ENCODE peak calls at places on chromosomes 4 and X, in six cellular contexts. One of them, this sample, is unnamed.

GRCh38 chrX:115233497-115234219 is at the start of gene LRCH2:
- DNase-seq in A549: no peak
- DNase-seq in stomach: no peak
- DNase-seq in ovary: peak; percentile 61
- DNase-seq in heart left ventricle: peak; percentile 26
- DNase-seq in uterus: peak; percentile 47
- DNase-seq in this sample: no peak

GRCh38 chr4:98581126-98581525 is 77.3 kb downstream of the TSPAN5 start:
- DNase-seq in A549: no peak
- DNase-seq in stomach: no peak
- DNase-seq in ovary: no peak
- DNase-seq in heart left ventricle: no peak
- DNase-seq in uterus: no peak
- DNase-seq in this sample: no peak

GRCh38 chrX:120813982-120814381 is 61.7 kb downstream of the CT47B1 start:
- DNase-seq in A549: no peak
- DNase-seq in stomach: no peak
- DNase-seq in ovary: no peak
- DNase-seq in heart left ventricle: no peak
- DNase-seq in uterus: no peak
- DNase-seq in this sample: no peak

GRCh38 chrX:110851780-110852179 is 56.2 kb upstream of the CHRDL1 start:
- DNase-seq in A549: peak; percentile 3
- DNase-seq in stomach: peak; percentile 46
- DNase-seq in ovary: no peak
- DNase-seq in heart left ventricle: no peak
- DNase-seq in uterus: no peak
- DNase-seq in this sample: peak; percentile 53

GRCh38 chrX:15475021-15475420 is 18.1 kb downstream of the PIR start:
- DNase-seq in A549: no peak
- DNase-seq in stomach: no peak
- DNase-seq in ovary: no peak
- DNase-seq in heart left ventricle: no peak
- DNase-seq in uterus: no peak
- DNase-seq in this sample: no peak

GRCh38 chr4:141768954-141769353 is 132.6 kb downstream of the IL15 start:
- DNase-seq in A549: no peak
- DNase-seq in stomach: no peak
- DNase-seq in ovary: no peak
- DNase-seq in heart left ventricle: no peak
- DNase-seq in uterus: no peak
- DNase-seq in this sample: no peak

GRCh38 chr4:103786014-103786413 is 66.2 kb upstream of the TACR3 start:
- DNase-seq in A549: peak; percentile 1
- DNase-seq in stomach: no peak
- DNase-seq in ovary: no peak
- DNase-seq in heart left ventricle: no peak
- DNase-seq in uterus: no peak
- DNase-seq in this sample: peak; percentile 22

GRCh38 chrX:109914114-109914849 is 88.6 kb upstream of the TMEM164 start:
- DNase-seq in A549: no peak
- DNase-seq in stomach: no peak
- DNase-seq in ovary: no peak
- DNase-seq in heart left ventricle: no peak
- DNase-seq in uterus: no peak
- DNase-seq in this sample: no peak

GRCh38 chr4:89158884-89159503 is 47.7 kb downstream of the TIGD2 start:
- DNase-seq in A549: peak; percentile 25
- DNase-seq in stomach: no peak
- DNase-seq in ovary: no peak
- DNase-seq in heart left ventricle: no peak
- DNase-seq in uterus: no peak
- DNase-seq in this sample: peak; percentile 54

GRCh38 chr4:36388710-36389109 is 107.3 kb downstream of the DTHD1 start:
- DNase-seq in A549: no peak
- DNase-seq in stomach: no peak
- DNase-seq in ovary: no peak
- DNase-seq in heart left ventricle: no peak
- DNase-seq in uterus: no peak
- DNase-seq in this sample: no peak

GRCh38 chr4:9904976-9905587 is 116.2 kb downstream of the SLC2A9 start:
- DNase-seq in A549: no peak
- DNase-seq in stomach: no peak
- DNase-seq in ovary: no peak
- DNase-seq in heart left ventricle: no peak
- DNase-seq in uterus: no peak
- DNase-seq in this sample: no peak

GRCh38 chr4:53376900-53377299 is 541 bp upstream of the FIP1L1 start:
- DNase-seq in A549: no peak
- DNase-seq in stomach: no peak
- DNase-seq in ovary: no peak
- DNase-seq in heart left ventricle: no peak
- DNase-seq in uterus: no peak
- DNase-seq in this sample: no peak

GRCh38 chr4:83771113-83771705 is 235.3 kb downstream of the GPAT3 start:
- DNase-seq in A549: peak; percentile 53
- DNase-seq in stomach: peak; percentile 45
- DNase-seq in ovary: peak; percentile 20
- DNase-seq in heart left ventricle: peak; percentile 20
- DNase-seq in uterus: no peak
- DNase-seq in this sample: peak; percentile 59

GRCh38 chrX:445727-446126 is 59.0 kb upstream of the PPP2R3B start:
- DNase-seq in A549: no peak
- DNase-seq in stomach: no peak
- DNase-seq in ovary: no peak
- DNase-seq in heart left ventricle: no peak
- DNase-seq in uterus: no peak
- DNase-seq in this sample: no peak

GRCh38 chr4:112379306-112379705 is 82.1 kb downstream of the ALPK1 start:
- DNase-seq in A549: no peak
- DNase-seq in stomach: no peak
- DNase-seq in ovary: no peak
- DNase-seq in heart left ventricle: no peak
- DNase-seq in uterus: no peak
- DNase-seq in this sample: no peak

GRCh38 chr4:112378858-112379257 is 81.7 kb downstream of the ALPK1 start:
- DNase-seq in A549: no peak
- DNase-seq in stomach: no peak
- DNase-seq in ovary: no peak
- DNase-seq in heart left ventricle: no peak
- DNase-seq in uterus: no peak
- DNase-seq in this sample: no peak

GRCh38 chr4:112377701-112378620 is 80.8 kb downstream of the ALPK1 start:
- DNase-seq in A549: no peak
- DNase-seq in stomach: no peak
- DNase-seq in ovary: no peak
- DNase-seq in heart left ventricle: no peak
- DNase-seq in uterus: no peak
- DNase-seq in this sample: no peak

GRCh38 chr4:112374850-112375249 is 77.7 kb downstream of the ALPK1 start:
- DNase-seq in A549: no peak
- DNase-seq in stomach: no peak
- DNase-seq in ovary: no peak
- DNase-seq in heart left ventricle: no peak
- DNase-seq in uterus: no peak
- DNase-seq in this sample: no peak

GRCh38 chr4:112377127-112377635 is 80.0 kb downstream of the ALPK1 start:
- DNase-seq in A549: no peak
- DNase-seq in stomach: no peak
- DNase-seq in ovary: no peak
- DNase-seq in heart left ventricle: no peak
- DNase-seq in uterus: no peak
- DNase-seq in this sample: no peak
- TF ChIP-seq POLR2A in A549: no peak
- TF ChIP-seq POLR2A in stomach: no peak
- TF ChIP-seq POLR2A in ovary: no peak
- TF ChIP-seq POLR2A in heart left ventricle: no peak
- TF ChIP-seq POLR2A in uterus: no peak
- TF ChIP-seq POLR2A in this sample: no peak

GRCh38 chr4:153465583-153465921 is 608 bp upstream of the TMEM131L start:
- DNase-seq in A549: peak; percentile 37
- DNase-seq in stomach: peak; percentile 41
- DNase-seq in ovary: peak; percentile 65
- DNase-seq in heart left ventricle: peak; percentile 58
- DNase-seq in uterus: no peak
- DNase-seq in this sample: no peak

GRCh38 chr4:153467154-153467896 is 1.2 kb downstream of the TMEM131L start:
- DNase-seq in A549: peak; percentile 22
- DNase-seq in stomach: peak; percentile 84
- DNase-seq in ovary: peak; percentile 58
- DNase-seq in heart left ventricle: peak; percentile 51
- DNase-seq in uterus: peak; percentile 45
- DNase-seq in this sample: peak; percentile 73

GRCh38 chr4:153465145-153465544 is 1.0 kb upstream of the TMEM131L start:
- DNase-seq in A549: no peak
- DNase-seq in stomach: no peak
- DNase-seq in ovary: no peak
- DNase-seq in heart left ventricle: no peak
- DNase-seq in uterus: no peak
- DNase-seq in this sample: peak; percentile 61

GRCh38 chr4:153466637-153467153 is 535 bp downstream of the TMEM131L start:
- DNase-seq in A549: peak; percentile 13
- DNase-seq in stomach: no peak
- DNase-seq in ovary: peak; percentile 47
- DNase-seq in heart left ventricle: peak; percentile 30
- DNase-seq in uterus: peak; percentile 24
- DNase-seq in this sample: peak; percentile 76

GRCh38 chr4:153465922-153466636 is at the start of gene TMEM131L:
- DNase-seq in A549: peak; percentile 44
- DNase-seq in stomach: peak; percentile 72
- DNase-seq in ovary: peak; percentile 74
- DNase-seq in heart left ventricle: peak; percentile 82
- DNase-seq in uterus: peak; percentile 67
- DNase-seq in this sample: peak; percentile 95
- TF ChIP-seq POLR2A in A549: peak; percentile 64
- TF ChIP-seq POLR2A in stomach: peak; percentile 13
- TF ChIP-seq POLR2A in ovary: no peak
- TF ChIP-seq POLR2A in heart left ventricle: no peak
- TF ChIP-seq POLR2A in uterus: no peak
- TF ChIP-seq POLR2A in this sample: peak; percentile 54

GRCh38 chrX:48475774-48476577 is at the start of gene FTSJ1:
- DNase-seq in A549: peak; percentile 84
- DNase-seq in stomach: peak; percentile 85
- DNase-seq in ovary: peak; percentile 86
- DNase-seq in heart left ventricle: peak; percentile 88
- DNase-seq in uterus: peak; percentile 89
- DNase-seq in this sample: peak; percentile 86
- TF ChIP-seq POLR2A in A549: peak; percentile 57
- TF ChIP-seq POLR2A in stomach: peak; percentile 28
- TF ChIP-seq POLR2A in ovary: peak; percentile 35
- TF ChIP-seq POLR2A in heart left ventricle: no peak
- TF ChIP-seq POLR2A in uterus: peak; percentile 26
- TF ChIP-seq POLR2A in this sample: peak; percentile 45

DNA sequence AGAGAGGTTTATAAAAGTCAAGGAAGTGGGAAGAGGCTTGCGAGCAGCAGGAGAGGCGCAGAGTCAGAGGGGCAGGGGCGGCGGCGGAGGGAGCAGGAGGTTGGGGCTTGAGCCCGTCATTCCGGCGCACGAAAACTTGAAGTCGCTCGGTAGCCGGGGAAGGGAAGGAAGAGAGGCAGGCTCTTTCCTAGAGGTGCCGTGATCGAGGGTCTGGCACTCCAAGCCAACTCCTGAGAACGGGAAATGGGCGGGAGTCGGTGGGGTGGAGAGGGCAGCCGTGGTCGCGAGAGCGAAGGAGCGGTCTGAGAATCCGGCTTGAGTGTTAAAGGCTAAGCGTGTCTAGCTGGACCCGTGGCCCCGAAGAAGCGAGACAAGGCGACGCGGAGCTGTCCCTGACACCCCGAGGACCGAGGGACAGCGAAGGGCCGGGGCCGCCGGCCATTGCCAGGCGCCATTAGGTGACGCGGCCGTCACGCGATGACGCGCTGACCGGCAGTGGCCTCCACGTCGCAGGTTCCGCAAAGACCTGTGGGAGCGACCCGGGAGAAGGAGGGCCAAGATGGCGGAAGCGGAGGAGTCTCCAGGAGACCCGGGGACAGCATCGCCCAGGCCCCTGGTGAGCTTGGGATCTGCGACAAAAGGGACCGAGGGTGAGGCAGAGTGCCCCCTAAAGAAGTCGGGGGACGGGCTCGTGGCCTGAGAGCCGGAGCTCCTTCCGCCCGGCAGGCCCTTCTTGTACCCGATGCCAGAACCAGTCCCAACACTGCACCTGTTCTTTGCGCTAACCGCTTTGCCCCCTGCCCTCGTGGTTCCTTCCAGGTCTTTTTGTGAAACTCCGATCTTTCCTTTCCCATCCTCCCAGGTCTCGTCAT is at the start of gene YIPF6:
- DNase-seq in A549: peak; percentile 56
- DNase-seq in stomach: peak; percentile 79
- DNase-seq in ovary: peak; percentile 76
- DNase-seq in heart left ventricle: peak; percentile 82
- DNase-seq in uterus: peak; percentile 74
- DNase-seq in this sample: peak; percentile 89
- TF ChIP-seq POLR2A in A549: peak; percentile 97
- TF ChIP-seq POLR2A in stomach: no peak
- TF ChIP-seq POLR2A in ovary: peak; percentile 72
- TF ChIP-seq POLR2A in heart left ventricle: no peak
- TF ChIP-seq POLR2A in uterus: peak; percentile 70
- TF ChIP-seq POLR2A in this sample: peak; percentile 98

GRCh38 chr4:38242110-38242509 is 281.9 kb downstream of the PTTG2 start:
- DNase-seq in A549: no peak
- DNase-seq in stomach: no peak
- DNase-seq in ovary: no peak
- DNase-seq in heart left ventricle: no peak
- DNase-seq in uterus: no peak
- DNase-seq in this sample: no peak

GRCh38 chr4:38237139-38237538 is 276.9 kb downstream of the PTTG2 start:
- DNase-seq in A549: no peak
- DNase-seq in stomach: no peak
- DNase-seq in ovary: no peak
- DNase-seq in heart left ventricle: no peak
- DNase-seq in uterus: no peak
- DNase-seq in this sample: no peak

GRCh38 chr4:38243385-38244053 is 283.3 kb downstream of the PTTG2 start:
- DNase-seq in A549: no peak
- DNase-seq in stomach: no peak
- DNase-seq in ovary: no peak
- DNase-seq in heart left ventricle: no peak
- DNase-seq in uterus: no peak
- DNase-seq in this sample: peak; percentile 39

GRCh38 chr4:38242822-38243384 is 282.7 kb downstream of the PTTG2 start:
- DNase-seq in A549: no peak
- DNase-seq in stomach: no peak
- DNase-seq in ovary: no peak
- DNase-seq in heart left ventricle: no peak
- DNase-seq in uterus: no peak
- DNase-seq in this sample: peak; percentile 39

GRCh38 chr4:38241541-38241940 is 281.3 kb downstream of the PTTG2 start:
- DNase-seq in A549: no peak
- DNase-seq in stomach: no peak
- DNase-seq in ovary: no peak
- DNase-seq in heart left ventricle: no peak
- DNase-seq in uterus: no peak
- DNase-seq in this sample: no peak
- TF ChIP-seq POLR2A in A549: no peak
- TF ChIP-seq POLR2A in stomach: no peak
- TF ChIP-seq POLR2A in ovary: no peak
- TF ChIP-seq POLR2A in heart left ventricle: no peak
- TF ChIP-seq POLR2A in uterus: no peak
- TF ChIP-seq POLR2A in this sample: no peak